ENCODE peak calls at places on chromosome 2, in six cellular contexts. M is fibroblast of lung, A is glutamatergic neuron, R is NCI-H460, I is NCI-H345, D is endothelial cell of umbilical vein. L is an unnamed sample.

GRCh38 chr2:105144941-105145300 is 96.6 kb upstream of the GPR45 start:
- DNase-seq in R (no peak), I (no peak), D (no peak), A (no peak), M (no peak), L (no peak)

GRCh38 chr2:181785677-181786344 is 105.5 kb upstream of the NEUROD1 start:
- DNase-seq in M (peak), A (no peak), R (peak), I (no peak), D (peak), L (no peak)

GRCh38 chr2:152223997-152224396 is 48.4 kb upstream of the STAM2 start:
- DNase-seq in I (no peak), A (no peak), D (peak), R (no peak), M (peak), L (no peak)

GRCh38 chr2:28300489-28300888 is 92.2 kb upstream of the FOSL2 start:
- DNase-seq in A (no peak), R (no peak), D (peak), M (peak), I (no peak), L (no peak)

GRCh38 chr2:207122914-207123744 is 42.6 kb downstream of the KLF7 start:
- DNase-seq in M (no peak), A (no peak), R (no peak), I (peak), D (peak), L (no peak)

GRCh38 chr2:231410293-231411004 is 14.9 kb downstream of the B3GNT7 start:
- DNase-seq in M (no peak), D (no peak), A (no peak), R (no peak), I (no peak), L (no peak)

GRCh38 chr2:36190097-36190496 is 165.5 kb upstream of the CRIM1 start:
- DNase-seq in I (no peak), R (no peak), M (no peak), A (no peak), D (no peak), L (no peak)

GRCh38 chr2:160510617-160511016 is 17.0 kb upstream of the RBMS1 start:
- DNase-seq in M (no peak), R (no peak), D (no peak), A (no peak), I (no peak), L (no peak)

GRCh38 chr2:121287146-121287798 is 2.3 kb upstream of the TFCP2L1 start:
- DNase-seq in I (no peak), D (no peak), M (no peak), R (no peak), A (no peak), L (no peak)

GRCh38 chr2:172448544-172449267 is 21.3 kb downstream of the ITGA6 start:
- DNase-seq in A (no peak), D (no peak), I (no peak), M (no peak), R (no peak), L (no peak)

GRCh38 chr2:113757059-113757657 is 716 bp upstream of the SLC35F5 start:
- DNase-seq in I (no peak), M (no peak), R (no peak), D (no peak), A (no peak), L (no peak)

GRCh38 chr2:213232649-213233437 is 51.4 kb upstream of the SPAG16 start:
- DNase-seq in R (no peak), D (no peak), M (no peak), I (no peak), A (no peak), L (peak)

GRCh38 chr2:229401126-229401865 is 130.2 kb upstream of the PID1 start:
- DNase-seq in A (no peak), M (peak), I (no peak), R (no peak), D (no peak), L (no peak)

GRCh38 chr2:197641666-197642065 is 33.7 kb downstream of the RFTN2 start:
- DNase-seq in D (peak), M (no peak), A (no peak), R (no peak), I (no peak), L (no peak)

GRCh38 chr2:70041666-70042065 is 45.6 kb upstream of the PCBP1 start:
- DNase-seq in M (no peak), R (no peak), D (no peak), I (no peak), A (no peak), L (no peak)

GRCh38 chr2:206981739-206982336 is 42.5 kb downstream of the CPO start:
- DNase-seq in R (peak), D (peak), M (peak), A (peak), I (peak), L (no peak)

GRCh38 chr2:66700181-66700686 is 265.3 kb downstream of the MEIS1 start:
- DNase-seq in I (peak), M (no peak), R (no peak), A (no peak), D (no peak), L (no peak)

GRCh38 chr2:98494699-98495098 is 50.0 kb downstream of the INPP4A start:
- DNase-seq in I (no peak), D (no peak), A (no peak), M (no peak), R (no peak), L (no peak)